ENCODE peak calls at places on chromosome 1, in four cellular contexts. T, O, S and Z are unnamed samples.

GRCh38 chr1:224563666-224564065 is 52.5 kb upstream of the CNIH3 start:
- DNase-seq in T (no peak), O (no peak), S (no peak), Z (no peak)

GRCh38 chr1:164673584-164674214 is 114.7 kb downstream of the PBX1 start:
- DNase-seq in T (no peak), S (no peak), O (no peak), Z (no peak)

GRCh38 chr1:1680912-1681273 is 11.7 kb downstream of the SLC35E2B start:
- DNase-seq in S (no peak), O (no peak), T (no peak), Z (no peak)

GRCh38 chr1:161351482-161351881 is 16.2 kb downstream of the CFAP126 start:
- DNase-seq in O (no peak), T (no peak), S (no peak), Z (no peak)

GRCh38 chr1:24910751-24911650 is 19.1 kb downstream of the RUNX3 start:
- DNase-seq in S (no peak), T (peak), O (no peak), Z (no peak)

GRCh38 chr1:200099040-200099439 is 71.5 kb downstream of the NR5A2 start:
- DNase-seq in O (no peak), S (no peak), T (no peak), Z (no peak)

GRCh38 chr1:31152181-31152768 is 86.8 kb upstream of the PUM1 start:
- DNase-seq in T (no peak), S (no peak), O (no peak), Z (no peak)

GRCh38 chr1:32052887-32053286 is 19.9 kb upstream of the TMEM39B start:
- DNase-seq in T (no peak), O (no peak), S (no peak), Z (no peak)

GRCh38 chr1:218823291-218823900 is 350.3 kb upstream of the LYPLAL1 start:
- DNase-seq in S (no peak), O (no peak), T (no peak), Z (no peak)

GRCh38 chr1:241834733-241835377 is 13.1 kb upstream of the EXO1 start:
- DNase-seq in O (peak), T (no peak), S (no peak), Z (peak)

GRCh38 chr1:181712636-181713238 is 229.4 kb downstream of the CACNA1E start:
- DNase-seq in T (no peak), O (no peak), S (no peak), Z (no peak)

GRCh38 chr1:97929874-97930465 is 9.1 kb upstream of the DPYD start:
- DNase-seq in S (no peak), T (no peak), O (no peak), Z (no peak)

GRCh38 chr1:44672956-44673674 is 1.2 kb downstream of the TMEM53 start:
- DNase-seq in T (no peak), O (no peak), S (no peak), Z (no peak)

GRCh38 chr1:19254416-19254815 is 2.8 kb downstream of the MRTO4 start:
- DNase-seq in O (no peak), T (no peak), S (no peak), Z (no peak)

GRCh38 chr1:207884276-207885029 is 26.5 kb downstream of the CD34 start:
- DNase-seq in T (no peak), O (peak), S (no peak), Z (peak)

GRCh38 chr1:225653463-225654276 is 747 bp upstream of the ENAH start:
- DNase-seq in T (no peak), O (peak), S (peak), Z (peak)

GRCh38 chr1:87941292-87941946 is 612.7 kb downstream of the LMO4 start:
- DNase-seq in S (no peak), O (no peak), T (no peak), Z (no peak)

GRCh38 chr1:29934255-29934654 is 697.9 kb downstream of the PTPRU start:
- DNase-seq in T (no peak), O (no peak), S (no peak), Z (no peak)

GRCh38 chr1:39901486-39902120 is at the start of gene MYCL:
- DNase-seq in S (peak), O (peak), T (peak), Z (peak)

GRCh38 chr1:8858112-8858668 is 20.3 kb downstream of the ENO1 start:
- DNase-seq in T (no peak), O (no peak), S (peak), Z (no peak)

GRCh38 chr1:177505905-177506590 is 335.3 kb downstream of the BRINP2 start:
- DNase-seq in T (no peak), S (no peak), O (no peak), Z (no peak)

GRCh38 chr1:76238094-76238551 is 163.6 kb downstream of the ST6GALNAC3 start:
- DNase-seq in S (no peak), O (no peak), T (no peak), Z (no peak)

GRCh38 chr1:226308166-226308722 is 720 bp downstream of the LIN9 start:
- DNase-seq in O (peak), S (no peak), T (no peak), Z (peak)

GRCh38 chr1:98221926-98222325 is 301.1 kb upstream of the DPYD start:
- DNase-seq in S (no peak), O (no peak), T (no peak), Z (no peak)

GRCh38 chr1:219784660-219785391 is 143.5 kb downstream of the SLC30A10 start:
- DNase-seq in O (no peak), S (no peak), T (no peak), Z (no peak)

GRCh38 chr1:5927506-5928370 is 64.5 kb downstream of the NPHP4 start:
- DNase-seq in O (no peak), T (no peak), S (no peak), Z (no peak)